ENCODE peak calls at places on chromosomes 2 and 18, in nine cellular contexts. T is CD4-positive, alpha-beta T cell; Z is foreskin keratinocyte; F is body of pancreas; R is neuronal stem cell; P is stomach; V is GM23248; G is effector memory CD4-positive, alpha-beta T cell; I is spleen. N is an unnamed sample.

GRCh38 chr2:120915670-120916069 is 180.0 kb downstream of the GLI2 start:
- DNase-seq in T (no peak), F (no peak), P (no peak), V (peak), Z (no peak), G (no peak), I (no peak), R (no peak), N (no peak)

GRCh38 chr2:239587311-239587731 is 186.5 kb upstream of the HDAC4 start:
- DNase-seq in I (peak), R (no peak), G (no peak), V (no peak), Z (no peak), P (no peak), F (no peak), T (no peak), N (no peak)

GRCh38 chr2:235676536-235676799 is 182.6 kb downstream of the AGAP1 start:
- DNase-seq in F (no peak), G (no peak), Z (no peak), T (no peak), P (no peak), I (no peak), R (no peak), V (peak), N (no peak)

GRCh38 chr2:147098946-147099345 is 745.9 kb upstream of the ACVR2A start:
- DNase-seq in I (no peak), T (no peak), R (no peak), Z (no peak), P (no peak), V (peak), F (no peak), G (no peak), N (no peak)

GRCh38 chr2:1881502-1881901 is 137.2 kb upstream of the PXDN start:
- DNase-seq in Z (no peak), R (no peak), P (no peak), T (no peak), G (no peak), I (no peak), V (no peak), F (no peak), N (no peak)

GRCh38 chr2:176421291-176422050 is 152.2 kb downstream of the MTX2 start:
- DNase-seq in F (no peak), Z (no peak), P (no peak), T (no peak), I (no peak), R (no peak), V (no peak), G (no peak), N (no peak)

GRCh38 chr2:198077477-198077876 is 273.1 kb downstream of the PLCL1 start:
- DNase-seq in R (no peak), F (no peak), P (no peak), T (no peak), I (no peak), V (peak), Z (no peak), G (no peak), N (no peak)

GRCh38 chr18:74604774-74605173 is 7.1 kb downstream of the ZNF407 start:
- DNase-seq in F (no peak), V (peak), P (no peak), R (no peak), T (no peak), G (no peak), I (no peak), Z (no peak), N (no peak)

GRCh38 chr2:131413148-131413747 is 49.3 kb upstream of the RAB6D start:
- DNase-seq in V (peak), I (no peak), G (no peak), P (no peak), T (no peak), F (no peak), R (peak), Z (no peak), N (no peak)

GRCh38 chr18:70024829-70025228 is 77.2 kb upstream of the CD226 start:
- DNase-seq in R (no peak), T (no peak), Z (no peak), V (no peak), G (no peak), I (no peak), F (no peak), P (no peak), N (no peak)

GRCh38 chr2:75707901-75708300 is 2.8 kb downstream of the GCFC2 start:
- DNase-seq in G (no peak), V (peak), P (no peak), Z (no peak), I (no peak), F (no peak), R (no peak), T (no peak), N (no peak)

GRCh38 chr2:187497858-187498463 is 49.9 kb upstream of the CALCRL start:
- DNase-seq in R (no peak), F (no peak), I (no peak), G (no peak), Z (no peak), V (peak), T (no peak), P (no peak), N (no peak)

GRCh38 chr2:165827921-165828276 is 33.9 kb upstream of the GALNT3 start:
- DNase-seq in P (no peak), R (no peak), G (no peak), V (no peak), I (no peak), Z (no peak), F (no peak), T (no peak), N (no peak)

GRCh38 chr2:190365499-190366204 is 22.3 kb downstream of the INPP1 start:
- DNase-seq in Z (no peak), T (no peak), F (no peak), I (no peak), P (no peak), R (no peak), V (no peak), G (no peak), N (no peak)

GRCh38 chr2:190963088-190963487 is 50.9 kb downstream of the STAT1 start:
- DNase-seq in Z (no peak), G (no peak), R (no peak), V (no peak), I (no peak), T (no peak), F (no peak), P (no peak), N (no peak)

GRCh38 chr2:44810892-44811530 is 130.5 kb upstream of the SIX3 start:
- DNase-seq in G (no peak), R (no peak), F (no peak), Z (no peak), I (no peak), P (no peak), T (no peak), V (no peak), N (no peak)

GRCh38 chr2:235851841-235852527 is 316.2 kb downstream of the GBX2 start:
- DNase-seq in Z (no peak), P (no peak), V (no peak), F (no peak), I (peak), R (peak), G (no peak), T (no peak), N (no peak)

GRCh38 chr2:31233216-31233615 is 736 bp upstream of the EHD3 start:
- DNase-seq in I (no peak), G (no peak), R (no peak), V (peak), F (no peak), Z (no peak), P (no peak), T (no peak), N (no peak)

GRCh38 chr2:54239427-54239826 is 16.6 kb downstream of the TSPYL6 start:
- DNase-seq in I (no peak), R (no peak), T (no peak), P (no peak), Z (no peak), G (no peak), F (no peak), V (peak), N (no peak)

GRCh38 chr2:232903989-232904388 is 33.9 kb downstream of the SNORC start:
- DNase-seq in I (no peak), G (no peak), P (peak), T (no peak), Z (no peak), R (no peak), F (no peak), V (no peak), N (no peak)

GRCh38 chr18:63022429-63023022 is 297.0 kb downstream of the BCL2 start:
- DNase-seq in Z (no peak), V (peak), P (no peak), F (no peak), G (no peak), I (no peak), T (no peak), R (no peak), N (no peak)

GRCh38 chr18:30591462-30591861 is 451.1 kb downstream of the DSC3 start:
- DNase-seq in R (no peak), V (no peak), P (no peak), I (no peak), Z (no peak), F (no peak), T (no peak), G (no peak), N (no peak)

GRCh38 chr18:76395609-76396008 is 99.4 kb downstream of the ZNF516 start:
- DNase-seq in Z (no peak), G (no peak), R (no peak), V (no peak), I (peak), F (no peak), T (no peak), P (no peak), N (no peak)

GRCh38 chr18:10838594-10838993 is 310.8 kb downstream of the PIEZO2 start:
- DNase-seq in G (no peak), R (no peak), Z (no peak), V (no peak), F (no peak), P (no peak), T (no peak), I (no peak), N (no peak)

GRCh38 chr18:72692595-72692994 is 148.5 kb upstream of the CBLN2 start:
- DNase-seq in V (no peak), Z (no peak), G (no peak), R (no peak), F (no peak), T (no peak), P (no peak), I (no peak), N (no peak)

GRCh38 chr2:10374362-10374943 is 71.7 kb downstream of the HPCAL1 start:
- DNase-seq in F (no peak), Z (no peak), R (no peak), I (no peak), V (no peak), P (no peak), G (no peak), T (no peak), N (no peak)

GRCh38 chr2:33893801-33894200 is 294.7 kb upstream of the FAM98A start:
- DNase-seq in R (no peak), I (no peak), G (no peak), F (no peak), T (no peak), P (no peak), V (no peak), Z (no peak), N (no peak)

GRCh38 chr2:197571622-197572271 is 55.9 kb downstream of the MOB4 start:
- DNase-seq in V (peak), Z (no peak), T (no peak), F (no peak), P (no peak), I (no peak), G (no peak), R (no peak), N (no peak)

GRCh38 chr2:74188018-74188601 is 9.4 kb upstream of the MOB1A start:
- DNase-seq in G (no peak), R (no peak), F (no peak), P (no peak), I (peak), Z (peak), T (no peak), V (peak), N (no peak)
- H3K27ac ChIP-seq in G (no peak), R (peak), F (no peak), P (no peak), I (no peak), Z (no peak), T (no peak), V (no peak), N (no peak)

DNA sequence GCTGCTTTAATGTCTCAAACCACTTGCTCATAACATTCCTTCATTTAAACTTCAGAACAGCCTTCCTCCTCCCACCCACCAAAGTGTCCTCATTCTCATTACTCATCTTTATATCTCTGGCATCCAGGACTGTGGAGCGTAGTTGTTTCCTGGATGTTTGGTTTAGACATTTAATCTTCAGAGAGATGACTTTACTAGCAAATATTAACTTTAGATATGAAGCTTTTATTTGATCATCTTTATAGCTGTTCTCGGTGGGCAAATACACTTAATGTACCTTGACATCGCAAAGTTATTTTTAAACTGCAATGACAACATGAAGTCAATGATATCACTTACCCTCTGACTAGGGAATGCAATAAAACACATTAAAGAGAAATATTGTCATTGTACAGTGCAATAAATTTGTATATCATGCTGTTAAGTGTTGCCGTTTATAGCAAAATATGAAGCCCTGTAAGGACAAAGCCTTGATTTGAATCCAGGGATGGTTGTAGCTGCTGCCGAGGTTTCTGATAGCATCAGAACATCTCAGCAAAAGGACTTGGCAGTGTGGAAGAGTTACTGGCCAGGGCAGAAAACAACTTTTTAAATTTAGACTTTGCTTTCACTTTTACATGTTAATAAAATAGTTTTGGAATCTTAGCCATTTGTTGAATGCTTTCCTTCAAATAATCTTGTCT is 4.6 kb upstream of the LAMA3 start:
- DNase-seq in P (no peak), V (peak), I (no peak), G (no peak), T (no peak), F (no peak), R (no peak), Z (no peak), N (no peak)
- H3K27ac ChIP-seq in P (no peak), V (peak), I (no peak), G (no peak), T (no peak), F (no peak), R (no peak), Z (no peak), N (no peak)

DNA sequence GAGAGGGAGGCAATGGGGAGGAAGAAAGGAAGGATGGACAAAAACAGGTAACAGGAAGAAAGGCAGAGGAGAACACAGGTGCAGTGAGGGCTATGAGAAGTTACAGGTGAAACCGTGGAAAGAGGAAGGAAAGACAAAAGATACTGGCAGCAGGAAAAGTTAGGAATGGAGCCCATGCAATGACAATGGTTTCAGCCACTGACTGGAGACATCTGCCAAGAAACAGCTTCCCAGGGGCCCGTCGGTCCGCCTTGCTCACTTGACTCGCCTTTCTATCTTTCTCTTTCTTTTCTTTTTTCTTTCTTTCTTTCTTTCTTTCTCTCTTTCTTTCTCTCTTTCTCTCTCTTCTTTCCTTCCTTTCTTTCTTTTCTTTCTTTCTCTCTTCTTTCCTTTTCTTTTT is 37.5 kb downstream of the ST8SIA5 start:
- DNase-seq in F (no peak), V (peak), I (no peak), G (no peak), T (no peak), Z (no peak), P (no peak), R (no peak), N (no peak)
- H3K27ac ChIP-seq in F (no peak), V (peak), I (no peak), G (no peak), T (no peak), Z (no peak), P (no peak), R (no peak), N (no peak)

DNA sequence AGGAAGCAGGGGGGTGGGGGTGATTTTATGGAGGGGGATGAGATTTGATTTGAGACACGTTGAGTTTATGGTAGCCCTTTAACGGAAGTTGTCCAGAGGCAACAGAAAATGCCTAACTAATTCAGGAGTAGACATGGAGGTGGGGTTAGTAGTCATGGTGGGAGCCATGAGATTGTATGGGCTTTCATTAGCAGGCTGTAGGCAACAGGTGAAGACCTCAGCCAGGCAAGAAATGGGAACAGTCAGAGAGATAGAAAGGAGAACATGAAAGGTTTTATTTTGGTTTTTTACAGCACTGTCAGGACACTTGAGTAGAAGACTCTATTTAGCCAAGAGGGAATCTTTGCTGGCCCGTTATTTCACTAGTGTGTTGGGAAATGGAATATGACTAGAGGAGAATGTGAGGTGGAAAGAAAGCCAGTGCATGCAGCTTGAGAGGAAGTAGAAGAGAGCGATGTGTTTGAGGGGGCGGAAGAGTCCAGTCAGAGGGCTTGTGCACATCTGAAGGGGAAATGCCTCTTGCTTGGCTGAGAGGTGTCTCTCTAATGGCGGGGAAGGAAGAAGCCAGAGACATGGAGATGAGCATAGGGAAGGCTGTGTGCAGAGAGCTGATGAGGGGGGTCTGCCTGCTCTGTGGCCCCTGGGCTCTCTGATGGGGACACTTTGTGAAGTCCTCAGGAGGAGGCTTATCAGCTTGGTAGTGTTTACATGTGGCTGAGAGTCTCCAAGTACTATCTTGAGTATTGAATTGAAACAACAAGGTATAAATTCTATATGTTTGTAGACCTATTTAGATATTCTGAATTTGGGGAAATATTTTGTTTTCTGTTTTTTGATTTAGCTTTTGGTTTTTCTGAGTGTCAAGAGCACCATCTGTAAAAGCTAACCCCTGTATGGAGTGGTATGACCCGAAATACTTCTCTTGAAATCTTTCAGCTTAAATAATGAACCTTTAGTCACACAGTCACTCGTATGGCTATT is 66.9 kb upstream of the ITM2C start:
- DNase-seq in I (no peak), P (no peak), V (peak), Z (no peak), F (no peak), T (no peak), G (no peak), R (no peak), N (no peak)
- H3K27ac ChIP-seq in I (peak), P (peak), V (peak), Z (no peak), F (no peak), T (no peak), G (no peak), R (no peak), N (no peak)

GRCh38 chr2:95052804-95053535 is 27.5 kb downstream of the MAL start:
- DNase-seq in Z (no peak), I (peak), V (no peak), T (no peak), P (no peak), F (no peak), R (no peak), G (no peak), N (no peak)
- H3K27ac ChIP-seq in Z (no peak), I (no peak), V (no peak), T (no peak), P (no peak), F (no peak), R (no peak), G (peak), N (no peak)

GRCh38 chr2:66570471-66570870 is 135.5 kb downstream of the MEIS1 start:
- DNase-seq in T (no peak), Z (no peak), V (no peak), R (no peak), G (no peak), I (no peak), F (no peak), P (no peak), N (no peak)
- H3K27ac ChIP-seq in T (no peak), Z (no peak), V (no peak), R (no peak), G (no peak), I (no peak), F (no peak), P (no peak), N (no peak)

DNA sequence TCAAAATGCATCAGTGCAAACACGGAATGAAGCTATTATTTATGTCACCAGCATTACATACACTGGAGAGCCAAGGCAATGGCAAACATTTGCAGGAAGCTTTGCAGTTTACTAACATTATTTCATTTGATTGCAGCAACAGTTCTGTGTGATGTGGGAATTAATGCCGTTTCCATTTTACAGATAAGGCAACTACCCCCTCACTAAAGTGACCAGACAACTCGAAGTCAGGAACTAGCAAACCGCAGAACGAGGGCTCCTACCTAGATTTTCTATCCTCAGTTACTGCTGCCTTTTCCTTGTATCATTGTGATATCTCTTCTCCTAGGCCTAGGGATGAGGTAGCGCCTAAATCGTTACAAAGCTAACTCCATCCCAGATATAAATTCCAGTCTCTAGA is 85.5 kb downstream of the COLEC12 start:
- DNase-seq in R (no peak), I (no peak), G (no peak), T (no peak), Z (no peak), F (no peak), V (no peak), P (no peak), N (no peak)
- H3K27ac ChIP-seq in R (no peak), I (no peak), G (no peak), T (no peak), Z (no peak), F (no peak), V (peak), P (no peak), N (no peak)

GRCh38 chr2:240820607-240821428 is 799 bp upstream of the KIF1A start:
- DNase-seq in G (no peak), V (no peak), T (no peak), F (no peak), Z (no peak), R (peak), P (peak), I (peak), N (no peak)
- H3K27ac ChIP-seq in G (no peak), V (no peak), T (no peak), F (no peak), Z (no peak), R (no peak), P (no peak), I (no peak), N (no peak)

DNA sequence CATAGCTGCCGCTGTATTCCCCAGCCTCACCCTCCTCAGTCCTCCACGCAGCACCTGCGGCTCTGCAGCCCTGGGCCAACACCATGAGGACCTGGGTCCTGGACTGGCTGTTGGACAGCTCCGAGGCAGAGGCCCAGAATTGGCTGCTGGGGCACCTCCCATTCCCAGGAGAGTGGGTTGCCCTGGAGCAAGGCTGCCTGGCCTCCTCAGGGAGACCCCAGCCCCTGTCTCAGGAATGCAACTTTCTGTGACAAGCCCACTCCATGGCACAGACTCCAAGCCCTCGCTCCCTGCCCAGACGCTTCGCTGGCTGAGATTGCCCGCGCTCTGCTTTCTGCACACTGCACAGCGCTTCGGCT is 33.0 kb downstream of the CYP26B1 start:
- DNase-seq in T (no peak), R (no peak), F (no peak), V (peak), I (no peak), P (no peak), Z (no peak), G (no peak), N (no peak)
- H3K27ac ChIP-seq in T (no peak), R (no peak), F (no peak), V (peak), I (no peak), P (no peak), Z (no peak), G (no peak), N (no peak)